ENCODE peak calls at places on chromosomes 2 and 18, in nine cellular contexts. E is esophagus squamous epithelium, Q is astrocyte, S is NB4, M is chondrocyte, C is nephron progenitor cell, Z is sigmoid colon, L is mammary epithelial cell, A is GM10248. B is an unnamed sample.

GRCh38 chr2:84832772-84833461 is 48.0 kb downstream of the TRABD2A start:
- DNase-seq in E (no peak), Q (no peak), S (peak), M (no peak), C (no peak), Z (no peak), L (no peak), A (peak), B (no peak)

GRCh38 chr18:56319953-56320352 is 318.4 kb downstream of the TXNL1 start:
- DNase-seq in E (no peak), Q (no peak), S (no peak), M (no peak), C (no peak), Z (no peak), L (no peak), A (no peak), B (no peak)

GRCh38 chr2:33051586-33052385 is 105.0 kb downstream of the LTBP1 start:
- DNase-seq in E (no peak), Q (peak), S (peak), M (no peak), C (no peak), Z (no peak), L (peak), A (no peak), B (peak)

GRCh38 chr2:238285653-238286082 is 2.7 kb downstream of the PER2 start:
- DNase-seq in E (peak), Q (peak), S (no peak), M (no peak), C (peak), Z (peak), L (peak), A (no peak), B (peak)

GRCh38 chr2:177758591-177759371 is 313.8 kb downstream of the PDE11A start:
- DNase-seq in E (no peak), Q (peak), S (peak), M (no peak), C (peak), Z (no peak), L (no peak), A (no peak), B (peak)

GRCh38 chr2:8543412-8544167 is 138.3 kb upstream of the ID2 start:
- DNase-seq in E (peak), Q (peak), S (peak), M (no peak), C (no peak), Z (peak), L (no peak), A (peak), B (peak)

GRCh38 chr2:172829229-172829628 is 93.6 kb downstream of the RAPGEF4 start:
- DNase-seq in E (no peak), Q (peak), S (no peak), M (no peak), C (no peak), Z (no peak), L (peak), A (no peak), B (peak)

GRCh38 chr2:179796213-179797007 is 65.0 kb downstream of the ZNF385B start:
- DNase-seq in E (no peak), Q (no peak), S (no peak), M (no peak), C (no peak), Z (no peak), L (no peak), A (no peak), B (no peak)

GRCh38 chr2:167345559-167345958 is 457.3 kb downstream of the XIRP2 start:
- DNase-seq in E (no peak), Q (no peak), S (no peak), M (no peak), C (no peak), Z (no peak), L (no peak), A (no peak), B (no peak)

GRCh38 chr18:62717850-62718229 is 2.5 kb downstream of the PHLPP1 start:
- DNase-seq in E (no peak), Q (peak), S (peak), M (no peak), C (no peak), Z (no peak), L (peak), A (no peak), B (no peak)

GRCh38 chr2:44077942-44078511 is 82.2 kb upstream of the LRPPRC start:
- DNase-seq in E (no peak), Q (no peak), S (no peak), M (no peak), C (no peak), Z (no peak), L (no peak), A (no peak), B (no peak)

GRCh38 chr18:79605481-79605880 is 74.1 kb upstream of the CTDP1 start:
- DNase-seq in E (no peak), Q (no peak), S (no peak), M (peak), C (no peak), Z (peak), L (no peak), A (no peak), B (no peak)

GRCh38 chr2:105180491-105180972 is 61.0 kb upstream of the GPR45 start:
- DNase-seq in E (no peak), Q (no peak), S (no peak), M (no peak), C (peak), Z (no peak), L (no peak), A (no peak), B (no peak)

GRCh38 chr2:105177008-105177407 is 64.5 kb upstream of the GPR45 start:
- DNase-seq in E (no peak), Q (no peak), S (no peak), M (no peak), C (no peak), Z (no peak), L (no peak), A (no peak), B (no peak)

GRCh38 chr2:105177546-105178254 is 63.8 kb upstream of the GPR45 start:
- DNase-seq in E (no peak), Q (no peak), S (no peak), M (no peak), C (no peak), Z (no peak), L (no peak), A (no peak), B (no peak)

GRCh38 chr2:105181282-105181681 is 60.3 kb upstream of the GPR45 start:
- DNase-seq in E (no peak), Q (no peak), S (no peak), M (no peak), C (no peak), Z (no peak), L (no peak), A (no peak), B (no peak)

GRCh38 chr2:105179469-105180372 is 61.8 kb upstream of the GPR45 start:
- DNase-seq in E (no peak), Q (peak), S (peak), M (no peak), C (no peak), Z (no peak), L (peak), A (peak), B (peak)
- TF ChIP-seq CTCF in E (no peak), Q (peak), S (peak), M (peak), C (peak), Z (no peak), L (peak), A (peak), B (peak)

GRCh38 chr2:24382363-24383021 is 22.2 kb upstream of the ITSN2 start:
- DNase-seq in E (no peak), Q (peak), S (peak), M (no peak), C (peak), Z (peak), L (peak), A (peak), B (peak)
- TF ChIP-seq CTCF in E (peak), Q (peak), S (peak), M (peak), C (peak), Z (peak), L (peak), A (peak), B (peak)

GRCh38 chr2:237167038-237167437 is 81.3 kb downstream of the COPS8 start:
- DNase-seq in E (no peak), Q (no peak), S (no peak), M (no peak), C (no peak), Z (no peak), L (no peak), A (no peak), B (no peak)

GRCh38 chr2:237171895-237172294 is 86.2 kb downstream of the COPS8 start:
- DNase-seq in E (no peak), Q (no peak), S (no peak), M (no peak), C (no peak), Z (no peak), L (no peak), A (no peak), B (no peak)

GRCh38 chr2:237170017-237170416 is 84.3 kb downstream of the COPS8 start:
- DNase-seq in E (no peak), Q (no peak), S (no peak), M (no peak), C (no peak), Z (no peak), L (no peak), A (no peak), B (no peak)

GRCh38 chr2:237167934-237168333 is 82.2 kb downstream of the COPS8 start:
- DNase-seq in E (no peak), Q (no peak), S (no peak), M (no peak), C (no peak), Z (no peak), L (no peak), A (no peak), B (no peak)

GRCh38 chr2:237171396-237171795 is 85.7 kb downstream of the COPS8 start:
- DNase-seq in E (no peak), Q (peak), S (peak), M (no peak), C (no peak), Z (peak), L (peak), A (no peak), B (peak)
- TF ChIP-seq CTCF in E (no peak), Q (peak), S (no peak), M (peak), C (no peak), Z (peak), L (peak), A (no peak), B (peak)

DNA sequence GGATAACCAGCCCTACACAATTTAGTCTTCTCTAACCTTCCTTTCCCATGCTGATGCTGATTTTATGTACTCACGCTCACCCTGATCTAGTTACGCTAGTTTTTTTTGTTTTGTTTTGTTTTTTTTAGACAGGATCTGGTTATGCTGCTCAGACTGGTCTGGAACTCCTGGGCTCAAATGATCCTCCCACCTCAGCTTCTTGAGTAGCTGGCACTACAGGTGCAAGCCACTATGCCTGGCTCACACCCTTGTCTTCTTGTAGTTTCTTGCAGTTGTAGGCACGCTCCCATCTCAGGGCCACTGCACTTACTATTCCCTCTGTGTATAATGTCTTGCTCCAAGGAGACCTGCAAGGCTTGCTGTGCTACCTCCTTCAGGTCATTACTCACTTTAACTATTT is 6.2 kb downstream of the PELI1 start:
- DNase-seq in E (no peak), Q (no peak), S (no peak), M (no peak), C (no peak), Z (no peak), L (peak), A (no peak), B (no peak)
- TF ChIP-seq CTCF in E (no peak), Q (no peak), S (no peak), M (no peak), C (no peak), Z (no peak), L (no peak), A (no peak), B (no peak)